ENCODE peak calls at places on chromosomes 13 and 19, in six cellular contexts. S, W, H, V, M and Z are unnamed samples.

GRCh38 chr19:2813235-2814160 is 6.2 kb upstream of the ZNF554 start:
- DNase-seq in H (no peak), W (peak), S (no peak), V (no peak), M (no peak), Z (no peak)

GRCh38 chr13:110396913-110397379 is 89.9 kb downstream of the COL4A2 start:
- DNase-seq in W (no peak), V (no peak), H (no peak), S (no peak), M (no peak), Z (peak)

GRCh38 chr13:48828962-48829405 is 146.7 kb upstream of the FNDC3A start:
- DNase-seq in V (no peak), S (no peak), H (no peak), W (no peak), M (no peak), Z (no peak)

GRCh38 chr13:99053636-99054233 is 75.9 kb upstream of the DOCK9 start:
- DNase-seq in V (no peak), S (no peak), W (no peak), H (no peak), M (no peak), Z (no peak)

GRCh38 chr13:93079294-93079693 is 147.3 kb upstream of the GPC6 start:
- DNase-seq in W (no peak), H (peak), M (no peak), V (no peak), S (no peak), Z (no peak)

GRCh38 chr13:91748416-91749089 is 350.1 kb downstream of the GPC5 start:
- DNase-seq in W (no peak), V (no peak), M (no peak), H (no peak), S (no peak), Z (no peak)

GRCh38 chr13:31859546-31859945 is 120.2 kb downstream of the RXFP2 start:
- DNase-seq in W (peak), H (no peak), M (no peak), V (no peak), S (no peak), Z (no peak)

GRCh38 chr13:46668302-46668720 is 115.3 kb downstream of the LRCH1 start:
- DNase-seq in W (peak), V (no peak), M (no peak), S (no peak), H (peak), Z (no peak)

GRCh38 chr13:28136916-28137315 is 1.4 kb upstream of the PAN3 start:
- DNase-seq in V (no peak), M (no peak), S (no peak), W (peak), H (no peak), Z (no peak)

GRCh38 chr13:28220166-28220565 is 81.8 kb downstream of the PAN3 start:
- DNase-seq in H (peak), S (no peak), M (no peak), W (no peak), V (no peak), Z (no peak)

GRCh38 chr19:46133777-46134231 is 9.3 kb upstream of the IGFL3 start:
- DNase-seq in H (no peak), W (peak), S (no peak), V (no peak), M (no peak), Z (no peak)

GRCh38 chr13:44352671-44353070 is 21.0 kb upstream of the SERP2 start:
- DNase-seq in W (no peak), M (no peak), S (no peak), H (no peak), V (no peak), Z (no peak)

GRCh38 chr19:4807188-4807587 is 15.7 kb downstream of the FEM1A start:
- DNase-seq in H (no peak), M (peak), W (no peak), S (no peak), V (no peak), Z (no peak)

GRCh38 chr13:102798653-102799543 is at the start of the genes BIVM and POGLUT2:
- DNase-seq in W (peak), S (peak), V (peak), H (peak), M (peak), Z (peak)

GRCh38 chr19:28644261-28644660 is 568.7 kb downstream of the UQCRFS1 start:
- DNase-seq in M (no peak), H (no peak), W (no peak), V (no peak), S (no peak), Z (no peak)

GRCh38 chr13:113020323-113021080 is 51.5 kb downstream of the MCF2L start:
- DNase-seq in W (no peak), V (peak), H (no peak), M (no peak), S (no peak), Z (no peak)

GRCh38 chr13:21637296-21637695 is 33.3 kb upstream of the MICU2 start:
- DNase-seq in V (no peak), H (no peak), W (no peak), S (peak), M (no peak), Z (no peak)

GRCh38 chr13:42146359-42146758 is 97.9 kb downstream of the DGKH start:
- DNase-seq in V (no peak), H (no peak), M (no peak), S (no peak), W (no peak), Z (no peak)

GRCh38 chr19:2589441-2589840 is 113.1 kb downstream of the GNG7 start:
- DNase-seq in M (no peak), W (no peak), S (no peak), V (no peak), H (no peak), Z (no peak)

GRCh38 chr13:89324582-89324981 is 1653.4 kb downstream of the SLITRK5 start:
- DNase-seq in S (no peak), M (no peak), V (no peak), H (no peak), W (no peak), Z (no peak)

GRCh38 chr19:48760514-48761221 is 5.3 kb downstream of the FGF21 start:
- DNase-seq in W (no peak), V (no peak), M (no peak), S (no peak), H (no peak), Z (no peak)

GRCh38 chr19:56966225-56966696 is 125.7 kb upstream of the PEG3 start:
- DNase-seq in H (peak), M (no peak), V (no peak), S (no peak), W (peak), Z (no peak)

GRCh38 chr19:39083983-39084731 is at the start of gene ACP7:
- DNase-seq in H (no peak), M (no peak), S (peak), V (peak), W (no peak), Z (no peak)

GRCh38 chr19:16207490-16208025 is 9.8 kb downstream of the AP1M1 start:
- DNase-seq in V (no peak), M (no peak), W (no peak), S (no peak), H (no peak), Z (no peak)

GRCh38 chr13:32859893-32860292 is 156.3 kb upstream of the KL start:
- DNase-seq in M (no peak), H (no peak), V (no peak), W (no peak), S (no peak), Z (no peak)

GRCh38 chr19:55383279-55383788 is 758 bp downstream of the TMEM238 start:
- DNase-seq in M (no peak), W (no peak), H (no peak), V (no peak), S (no peak), Z (no peak)

GRCh38 chr19:1445932-1446712 is 3.8 kb upstream of the APC2 start:
- DNase-seq in H (peak), W (peak), S (no peak), V (peak), M (peak), Z (peak)

GRCh38 chr19:28393574-28394336 is 819.2 kb downstream of the UQCRFS1 start:
- DNase-seq in W (no peak), M (no peak), H (no peak), V (no peak), S (no peak), Z (no peak)

GRCh38 chr13:18944501-18945068 is 237.0 kb downstream of the TUBA3C start:
- DNase-seq in M (no peak), H (no peak), V (peak), W (no peak), S (no peak), Z (no peak)

GRCh38 chr19:45657520-45658163 is 10.4 kb upstream of the GIPR start:
- DNase-seq in V (no peak), M (no peak), S (no peak), W (no peak), H (no peak), Z (no peak)

GRCh38 chr19:6587998-6588507 is 2.9 kb downstream of the CD70 start:
- DNase-seq in M (no peak), V (no peak), S (no peak), W (no peak), H (no peak), Z (no peak)

GRCh38 chr19:39969266-39969665 is 1.7 kb upstream of the PSMC4 start:
- DNase-seq in S (no peak), M (no peak), V (no peak), H (no peak), W (no peak), Z (no peak)

GRCh38 chr19:1763648-1764292 is 10.5 kb downstream of the ONECUT3 start:
- DNase-seq in M (no peak), V (no peak), W (no peak), H (no peak), S (no peak), Z (no peak)

GRCh38 chr13:102233566-102234208 is 168.2 kb downstream of the FGF14 start:
- DNase-seq in W (no peak), S (no peak), M (no peak), H (no peak), V (no peak), Z (no peak)

GRCh38 chr19:8988204-8988603 is 22.0 kb downstream of the MUC16 start:
- DNase-seq in M (no peak), V (no peak), H (peak), S (no peak), W (no peak), Z (no peak)